ENCODE peak calls at places on chromosomes 5 and 9, in five cellular contexts. One of them, this sample, is unnamed.

GRCh38 chr9:127684576-127684975 is 22.2 kb upstream of the CFAP157 start:
- DNase-seq in uterus: no peak
- DNase-seq in SK-N-SH: no peak
- DNase-seq in thyroid gland: no peak
- DNase-seq in HepG2: no peak
- DNase-seq in this sample: peak; percentile 56

GRCh38 chr9:91898451-91899433 is 51.3 kb downstream of the ROR2 start:
- DNase-seq in uterus: peak; percentile 67
- DNase-seq in SK-N-SH: peak; percentile 68
- DNase-seq in thyroid gland: peak; percentile 66
- DNase-seq in HepG2: peak; percentile 9
- DNase-seq in this sample: peak; percentile 3

GRCh38 chr9:132238026-132238972 is 76.4 kb downstream of the NTNG2 start:
- DNase-seq in uterus: no peak
- DNase-seq in SK-N-SH: no peak
- DNase-seq in thyroid gland: no peak
- DNase-seq in HepG2: no peak
- DNase-seq in this sample: no peak

GRCh38 chr5:88732181-88732633 is 150.8 kb downstream of the MEF2C start:
- DNase-seq in uterus: peak; percentile 39
- DNase-seq in SK-N-SH: no peak
- DNase-seq in thyroid gland: peak; percentile 39
- DNase-seq in HepG2: no peak
- DNase-seq in this sample: no peak

GRCh38 chr9:22211588-22212360 is 202.7 kb upstream of the CDKN2B start:
- DNase-seq in uterus: no peak
- DNase-seq in SK-N-SH: no peak
- DNase-seq in thyroid gland: no peak
- DNase-seq in HepG2: peak; percentile 70
- DNase-seq in this sample: no peak

GRCh38 chr9:120258096-120258495 is 321.9 kb downstream of the CDK5RAP2 start:
- DNase-seq in uterus: no peak
- DNase-seq in SK-N-SH: no peak
- DNase-seq in thyroid gland: no peak
- DNase-seq in HepG2: no peak
- DNase-seq in this sample: no peak

GRCh38 chr5:78600656-78601452 is 47.7 kb downstream of the LHFPL2 start:
- DNase-seq in uterus: no peak
- DNase-seq in SK-N-SH: no peak
- DNase-seq in thyroid gland: no peak
- DNase-seq in HepG2: no peak
- DNase-seq in this sample: no peak

GRCh38 chr9:69697475-69697874 is 25.3 kb upstream of the APBA1 start:
- DNase-seq in uterus: no peak
- DNase-seq in SK-N-SH: no peak
- DNase-seq in thyroid gland: no peak
- DNase-seq in HepG2: no peak
- DNase-seq in this sample: no peak

GRCh38 chr9:120324996-120325642 is 254.8 kb downstream of the CDK5RAP2 start:
- DNase-seq in uterus: no peak
- DNase-seq in SK-N-SH: peak; percentile 55
- DNase-seq in thyroid gland: no peak
- DNase-seq in HepG2: no peak
- DNase-seq in this sample: peak; percentile 29

GRCh38 chr9:134600431-134600830 is 41.2 kb upstream of the COL5A1 start:
- DNase-seq in uterus: no peak
- DNase-seq in SK-N-SH: no peak
- DNase-seq in thyroid gland: no peak
- DNase-seq in HepG2: no peak
- DNase-seq in this sample: no peak

GRCh38 chr5:180803181-180804128 is 849 bp upstream of the MGAT1 start:
- DNase-seq in uterus: peak; percentile 45
- DNase-seq in SK-N-SH: peak; percentile 41
- DNase-seq in thyroid gland: no peak
- DNase-seq in HepG2: peak; percentile 48
- DNase-seq in this sample: no peak

GRCh38 chr5:143594913-143595818 is 191.7 kb upstream of the NR3C1 start:
- DNase-seq in uterus: no peak
- DNase-seq in SK-N-SH: no peak
- DNase-seq in thyroid gland: no peak
- DNase-seq in HepG2: peak; percentile 98
- DNase-seq in this sample: peak; percentile 41

GRCh38 chr9:95486318-95486717 is 30.5 kb downstream of the PTCH1 start:
- DNase-seq in uterus: no peak
- DNase-seq in SK-N-SH: no peak
- DNase-seq in thyroid gland: peak; percentile 94
- DNase-seq in HepG2: no peak
- DNase-seq in this sample: no peak

DNA sequence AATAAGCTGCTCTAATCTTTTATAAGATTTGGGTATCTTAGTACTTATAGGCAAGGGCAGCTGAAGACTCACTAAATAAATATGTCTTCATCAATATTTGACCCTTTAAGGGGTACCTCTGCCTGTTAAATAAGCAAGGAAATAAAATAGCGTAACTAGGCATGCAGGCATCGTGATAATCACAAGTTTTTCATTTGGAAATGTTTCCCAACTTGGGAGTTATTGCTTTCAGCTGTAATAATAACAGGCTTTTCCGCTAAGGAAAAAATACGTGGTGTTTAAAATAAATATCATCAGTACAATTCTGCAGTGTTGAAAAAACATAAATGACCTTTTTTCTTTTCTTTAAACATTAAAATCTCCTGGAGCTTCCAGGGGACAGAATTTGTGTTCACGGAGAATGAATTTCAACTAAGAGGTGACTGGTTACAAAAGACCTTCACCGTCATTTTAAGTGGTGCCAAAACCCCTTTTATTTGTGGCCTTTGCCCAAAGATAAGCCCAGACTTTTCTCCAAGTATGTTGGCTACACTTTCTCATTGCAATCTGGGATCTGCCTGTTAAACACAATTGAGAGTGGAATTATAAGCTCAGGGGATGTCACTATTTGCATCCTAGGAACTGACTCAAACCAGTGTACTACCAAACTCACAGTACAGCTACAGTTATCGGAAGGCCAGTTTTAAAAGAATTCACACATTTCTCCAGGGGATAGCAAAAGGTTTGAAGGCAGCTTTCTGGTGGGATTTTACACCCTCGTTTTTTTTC is 218.6 kb downstream of the FBXL7 start:
- DNase-seq in uterus: no peak
- DNase-seq in SK-N-SH: no peak
- DNase-seq in thyroid gland: no peak
- DNase-seq in HepG2: no peak
- DNase-seq in this sample: no peak
- TF ChIP-seq CTCF in uterus: no peak
- TF ChIP-seq CTCF in SK-N-SH: no peak
- TF ChIP-seq CTCF in thyroid gland: no peak
- TF ChIP-seq CTCF in HepG2: no peak
- TF ChIP-seq CTCF in this sample: no peak

GRCh38 chr9:133286523-133286922 is 11.5 kb upstream of the ABO start:
- DNase-seq in uterus: no peak
- DNase-seq in SK-N-SH: no peak
- DNase-seq in thyroid gland: no peak
- DNase-seq in HepG2: no peak
- DNase-seq in this sample: no peak
- H3K9me3 ChIP-seq in uterus: no peaks in the 10 kb centered on the region
- H3K9me3 ChIP-seq in SK-N-SH: no peaks in the 10 kb centered on the region
- H3K9me3 ChIP-seq in thyroid gland: no peaks in the 10 kb centered on the region
- H3K9me3 ChIP-seq in HepG2: peaks cover 20% of the 10 kb centered on the region
- H3K9me3 ChIP-seq in this sample: peaks cover 13% of the 10 kb centered on the region

DNA sequence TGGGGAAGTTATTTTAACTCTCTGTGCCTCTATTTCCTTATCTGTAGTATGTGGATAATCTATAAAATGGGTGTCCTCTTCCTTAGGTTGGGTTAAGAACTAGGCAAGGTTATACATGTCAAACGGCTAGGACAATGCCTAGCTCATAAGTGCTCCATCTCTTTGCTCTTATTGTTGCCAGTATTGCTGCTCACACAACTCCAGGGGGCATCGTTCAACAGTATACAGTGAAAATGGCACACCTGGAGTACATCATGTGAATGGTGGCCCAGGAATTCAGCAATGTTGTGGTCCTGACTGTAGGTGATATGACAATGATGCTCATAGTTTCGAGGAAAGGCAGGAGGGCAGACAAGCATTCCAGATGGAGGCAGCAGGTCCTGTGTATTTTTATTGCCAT is 30.1 kb downstream of the SLIT3 start:
- DNase-seq in uterus: no peak
- DNase-seq in SK-N-SH: no peak
- DNase-seq in thyroid gland: no peak
- DNase-seq in HepG2: no peak
- DNase-seq in this sample: no peak
- H3K27me3 ChIP-seq in uterus: no peaks in the 10 kb centered on the region
- H3K27me3 ChIP-seq in SK-N-SH: no peaks in the 10 kb centered on the region
- H3K27me3 ChIP-seq in thyroid gland: no peaks in the 10 kb centered on the region
- H3K27me3 ChIP-seq in HepG2: no peaks in the 10 kb centered on the region
- H3K27me3 ChIP-seq in this sample: no peaks in the 10 kb centered on the region

GRCh38 chr5:38845555-38846378 is at the start of gene OSMR:
- DNase-seq in uterus: peak; percentile 96
- DNase-seq in SK-N-SH: peak; percentile 62
- DNase-seq in thyroid gland: peak; percentile 87
- DNase-seq in HepG2: peak; percentile 84
- DNase-seq in this sample: no peak

GRCh38 chr5:38848637-38849036 is 2.8 kb downstream of the OSMR start:
- DNase-seq in uterus: no peak
- DNase-seq in SK-N-SH: no peak
- DNase-seq in thyroid gland: no peak
- DNase-seq in HepG2: no peak
- DNase-seq in this sample: no peak

GRCh38 chr5:38843665-38844064 is 2.1 kb upstream of the OSMR start:
- DNase-seq in uterus: no peak
- DNase-seq in SK-N-SH: no peak
- DNase-seq in thyroid gland: no peak
- DNase-seq in HepG2: no peak
- DNase-seq in this sample: no peak

GRCh38 chr5:38846379-38846967 is 661 bp downstream of the OSMR start:
- DNase-seq in uterus: no peak
- DNase-seq in SK-N-SH: no peak
- DNase-seq in thyroid gland: peak; percentile 10
- DNase-seq in HepG2: peak; percentile 7
- DNase-seq in this sample: no peak

DNA sequence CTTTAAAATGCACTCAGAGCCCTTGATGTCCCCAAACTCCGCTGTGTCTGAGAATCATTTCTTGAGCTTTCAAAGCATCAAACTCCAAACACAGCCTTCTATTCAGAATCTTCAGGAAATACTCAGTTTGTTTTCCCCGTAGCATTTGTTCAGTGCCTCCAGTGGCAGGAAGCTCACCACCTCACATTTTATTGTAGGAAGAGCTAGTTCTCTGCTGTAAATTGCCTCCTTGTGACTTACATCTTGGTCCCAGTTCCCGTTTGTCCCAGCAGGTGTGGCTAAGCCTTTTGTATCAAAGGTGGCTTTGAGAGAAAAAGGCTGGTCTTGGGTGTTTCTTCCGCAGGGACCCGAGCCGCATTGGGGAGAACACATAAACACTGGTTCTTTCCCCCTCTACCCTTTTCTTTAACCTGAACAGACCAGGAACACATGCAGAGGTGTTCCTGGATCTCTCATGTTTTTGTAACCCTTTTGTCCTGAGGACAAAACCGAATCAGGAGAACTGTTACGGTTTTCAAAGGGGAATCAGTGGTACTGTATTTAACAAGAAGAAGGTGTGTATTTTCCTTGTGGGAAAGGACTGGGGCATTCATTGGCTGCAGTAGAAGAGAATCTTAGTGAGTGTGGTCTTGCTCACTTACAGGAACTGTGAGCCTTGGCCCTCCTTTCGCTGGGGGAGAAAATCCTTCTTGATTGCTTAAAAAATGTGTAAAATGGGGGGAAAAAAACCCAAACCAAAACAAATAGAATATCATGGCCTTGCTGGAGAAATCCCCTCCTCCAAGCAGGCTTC is 1.9 kb downstream of the OSMR start:
- DNase-seq in uterus: no peak
- DNase-seq in SK-N-SH: no peak
- DNase-seq in thyroid gland: no peak
- DNase-seq in HepG2: no peak
- DNase-seq in this sample: no peak
- TF ChIP-seq CTCF in uterus: no peak
- TF ChIP-seq CTCF in SK-N-SH: no peak
- TF ChIP-seq CTCF in thyroid gland: no peak
- TF ChIP-seq CTCF in HepG2: no peak
- TF ChIP-seq CTCF in this sample: no peak

DNA sequence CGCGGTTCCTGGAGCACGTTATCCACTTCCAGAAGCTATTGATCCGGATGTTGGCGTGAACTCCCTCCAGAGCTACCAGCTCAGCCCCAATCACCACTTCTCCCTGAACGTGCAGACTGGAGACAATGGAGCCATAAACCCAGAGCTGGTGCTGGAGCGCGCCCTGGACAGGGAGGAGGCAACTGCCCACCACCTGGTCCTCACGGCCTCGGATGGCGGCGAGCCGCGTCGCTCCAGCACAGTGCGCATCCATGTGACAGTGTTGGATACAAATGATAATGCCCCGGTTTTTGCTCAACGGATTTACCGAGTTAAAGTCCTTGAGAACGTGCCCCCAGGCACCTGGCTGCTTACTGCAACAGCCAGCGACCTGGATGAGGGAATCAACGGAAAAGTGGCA is 809 bp downstream of the PCDHGA9 start:
- DNase-seq in uterus: no peak
- DNase-seq in SK-N-SH: no peak
- DNase-seq in thyroid gland: no peak
- DNase-seq in HepG2: no peak
- DNase-seq in this sample: no peak
- H3K9me3 ChIP-seq in uterus: no peaks in the 10 kb centered on the region
- H3K9me3 ChIP-seq in SK-N-SH: peaks cover 7% of the 10 kb centered on the region
- H3K9me3 ChIP-seq in thyroid gland: no peaks in the 10 kb centered on the region
- H3K9me3 ChIP-seq in HepG2: peaks cover 11% of the 10 kb centered on the region
- H3K9me3 ChIP-seq in this sample: peaks cover 19% of the 10 kb centered on the region

DNA sequence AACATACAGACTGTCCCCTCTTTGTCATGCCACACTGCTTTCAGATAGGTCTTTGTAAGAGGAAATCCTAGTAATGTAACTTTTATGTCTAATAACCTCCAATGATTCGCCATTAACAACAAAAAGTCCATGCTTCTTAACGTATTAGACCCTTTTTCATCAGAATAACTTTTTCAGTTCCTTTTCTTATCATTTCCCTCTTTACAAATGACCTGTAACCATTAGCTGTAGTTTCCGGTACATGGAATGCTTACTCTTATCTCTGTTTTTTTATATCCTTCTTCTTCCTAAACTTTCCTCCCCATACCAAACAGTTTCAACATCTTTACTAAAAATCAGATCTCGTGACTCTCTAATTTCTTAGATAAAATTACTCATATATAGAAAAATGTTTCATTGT is 268.9 kb upstream of the TYRP1 start:
- DNase-seq in uterus: no peak
- DNase-seq in SK-N-SH: no peak
- DNase-seq in thyroid gland: no peak
- DNase-seq in HepG2: no peak
- DNase-seq in this sample: no peak
- H3K27me3 ChIP-seq in uterus: no peaks in the 10 kb centered on the region
- H3K27me3 ChIP-seq in SK-N-SH: no peaks in the 10 kb centered on the region
- H3K27me3 ChIP-seq in thyroid gland: no peaks in the 10 kb centered on the region
- H3K27me3 ChIP-seq in HepG2: no peaks in the 10 kb centered on the region
- H3K27me3 ChIP-seq in this sample: no peaks in the 10 kb centered on the region

DNA sequence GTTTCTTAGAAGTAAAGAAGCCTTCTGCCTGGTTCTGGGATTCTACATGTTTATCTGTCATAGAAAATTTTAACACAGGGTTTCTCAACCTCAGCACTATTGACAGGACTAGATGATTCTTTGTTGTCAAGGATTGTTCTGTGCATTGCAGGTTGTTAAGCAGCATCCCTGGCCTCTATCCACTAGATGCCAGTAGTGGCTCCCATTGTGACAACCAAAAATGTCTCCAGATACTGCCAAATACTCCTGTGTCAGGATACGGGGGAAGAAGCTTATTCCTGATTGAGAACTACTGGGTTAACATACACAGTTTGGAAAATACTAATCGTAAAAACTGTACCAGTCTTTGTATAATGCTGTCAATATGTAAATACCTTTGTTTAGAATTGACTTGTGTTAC is 167.1 kb downstream of the NIPBL start:
- DNase-seq in uterus: no peak
- DNase-seq in SK-N-SH: no peak
- DNase-seq in thyroid gland: no peak
- DNase-seq in HepG2: peak; percentile 3
- DNase-seq in this sample: no peak
- TF ChIP-seq CTCF in uterus: no peak
- TF ChIP-seq CTCF in SK-N-SH: peak; percentile 18
- TF ChIP-seq CTCF in thyroid gland: no peak
- TF ChIP-seq CTCF in HepG2: peak; percentile 37
- TF ChIP-seq CTCF in this sample: peak; percentile 59

This sample was measured in Caco-2.